ENCODE peak calls at places on chromosomes 16 and 17, in nine cellular contexts. Q is HFF-Myc, Y is keratinocyte, V is AG04450, F is transverse colon, H is A549, C is cardiac fibroblast, G is tibial nerve, J is dorsolateral prefrontal cortex. O is an unnamed sample.

GRCh38 chr16:15041260-15042011 is 14.4 kb downstream of the NTAN1 start:
- DNase-seq in Y (no peak), H (no peak), F (peak), J (peak), C (peak), V (no peak), G (peak), Q (no peak), O (peak)

GRCh38 chr16:80006175-80006895 is 405.8 kb upstream of the MAF start:
- DNase-seq in F (peak), Y (no peak), G (no peak), V (no peak), H (peak), Q (no peak), J (no peak), C (peak), O (peak)

GRCh38 chr17:2853722-2854580 is 57.7 kb downstream of the RAP1GAP2 start:
- DNase-seq in G (no peak), V (no peak), Q (no peak), Y (no peak), C (peak), F (peak), J (no peak), H (peak), O (no peak)

GRCh38 chr16:85229869-85230416 is 117.7 kb upstream of the CIBAR2 start:
- DNase-seq in H (no peak), J (no peak), C (no peak), Y (no peak), Q (no peak), V (no peak), G (no peak), F (no peak), O (no peak)

GRCh38 chr17:65797809-65798208 is 236.4 kb upstream of the AXIN2 start:
- DNase-seq in V (no peak), C (peak), Y (no peak), F (no peak), H (peak), J (no peak), G (no peak), Q (no peak), O (peak)

GRCh38 chr17:79652999-79653643 is 42.3 kb upstream of the RBFOX3 start:
- DNase-seq in Y (no peak), J (no peak), Q (no peak), G (no peak), C (no peak), H (no peak), F (no peak), V (no peak), O (no peak)

GRCh38 chr17:37079735-37080134 is 131.0 kb downstream of the AATF start:
- DNase-seq in Y (no peak), C (peak), Q (no peak), G (no peak), J (no peak), V (no peak), H (no peak), F (no peak), O (peak)

GRCh38 chr17:77349976-77350830 is 209.4 kb downstream of the SEC14L1 start:
- DNase-seq in H (no peak), G (no peak), V (no peak), F (no peak), C (peak), Y (no peak), J (no peak), Q (peak), O (peak)

GRCh38 chr17:20092973-20093626 is 83.9 kb downstream of the SPECC1 start:
- DNase-seq in Y (no peak), C (no peak), H (no peak), G (no peak), F (no peak), Q (no peak), J (no peak), V (no peak), O (peak)

GRCh38 chr16:50323335-50324011 is 45.3 kb downstream of the BRD7 start:
- DNase-seq in H (peak), F (no peak), G (peak), J (no peak), C (peak), Y (no peak), Q (peak), V (no peak), O (peak)

GRCh38 chr17:57456622-57457021 is 200.3 kb downstream of the MSI2 start:
- DNase-seq in G (no peak), C (no peak), H (no peak), F (no peak), Y (no peak), V (no peak), Q (no peak), J (no peak), O (no peak)

GRCh38 chr17:21286771-21287702 is 2.5 kb downstream of the MAP2K3 start:
- DNase-seq in H (peak), Y (no peak), F (peak), G (no peak), J (no peak), Q (no peak), V (no peak), C (no peak), O (no peak)

GRCh38 chr16:85390511-85391174 is 222.5 kb upstream of the GSE1 start:
- DNase-seq in Q (no peak), C (peak), G (peak), H (peak), Y (no peak), J (no peak), F (peak), V (peak), O (peak)

GRCh38 chr17:71548540-71549190 is 572.2 kb upstream of the SOX9 start:
- DNase-seq in G (no peak), F (no peak), Q (no peak), H (no peak), V (no peak), Y (no peak), J (no peak), C (peak), O (peak)

GRCh38 chr16:12403746-12404658 is 399.7 kb downstream of the CPPED1 start:
- DNase-seq in C (no peak), H (no peak), G (no peak), J (no peak), V (no peak), F (no peak), Q (no peak), Y (no peak), O (no peak)

GRCh38 chr17:49342575-49342936 is 19.5 kb downstream of the ZNF652 start:
- DNase-seq in F (no peak), Q (no peak), J (no peak), G (no peak), V (no peak), Y (no peak), C (no peak), H (no peak), O (no peak)

GRCh38 chr17:53626286-53626685 is 196.4 kb upstream of the KIF2B start:
- DNase-seq in Y (peak), H (peak), Q (no peak), F (no peak), G (no peak), V (no peak), J (no peak), C (peak), O (peak)

GRCh38 chr16:10171225-10171624 is 11.0 kb downstream of the GRIN2A start:
- DNase-seq in Y (no peak), Q (no peak), H (no peak), V (no peak), G (no peak), J (no peak), C (no peak), F (no peak), O (no peak)

GRCh38 chr17:11644265-11645212 is 46.3 kb downstream of the DNAH9 start:
- DNase-seq in C (peak), V (no peak), Y (peak), Q (peak), G (peak), H (peak), F (peak), J (peak), O (peak)

GRCh38 chr16:19901164-19901563 is 16.5 kb upstream of the GPRC5B start:
- DNase-seq in G (no peak), J (no peak), H (no peak), Q (no peak), C (no peak), Y (no peak), F (no peak), V (no peak), O (no peak)

GRCh38 chr17:1907818-1908698 is 78.3 kb downstream of the RPA1 start:
- DNase-seq in C (peak), J (no peak), Y (no peak), Q (no peak), H (no peak), V (no peak), G (no peak), F (no peak), O (peak)

GRCh38 chr16:51938861-51939260 is 608.1 kb downstream of the TOX3 start:
- DNase-seq in Y (no peak), Q (no peak), C (no peak), G (no peak), V (no peak), H (no peak), F (no peak), J (no peak), O (no peak)

GRCh38 chr17:55795098-55795497 is 44.2 kb downstream of the PCTP start:
- DNase-seq in C (no peak), F (no peak), H (no peak), G (no peak), Y (no peak), V (no peak), J (no peak), Q (no peak), O (no peak)

GRCh38 chr16:83744521-83744981 is 63.2 kb upstream of the HSBP1 start:
- DNase-seq in G (peak), Q (no peak), V (no peak), J (peak), C (peak), H (no peak), F (peak), Y (no peak), O (peak)

GRCh38 chr16:77584205-77584859 is 138.0 kb upstream of the NUDT7 start:
- DNase-seq in Y (no peak), F (peak), V (peak), G (peak), C (peak), H (peak), J (peak), Q (peak), O (peak)

GRCh38 chr17:82175166-82175565 is 37.5 kb downstream of the CCDC57 start:
- DNase-seq in G (no peak), H (no peak), C (no peak), Q (no peak), V (no peak), F (no peak), Y (no peak), J (no peak), O (no peak)

GRCh38 chr17:33753452-33753851 is 460.4 kb upstream of the ASIC2 start:
- DNase-seq in G (no peak), F (no peak), Q (no peak), Y (no peak), C (no peak), H (peak), J (no peak), V (no peak), O (no peak)

GRCh38 chr16:67934306-67935095 is 2.1 kb downstream of the PSMB10 start:
- DNase-seq in H (no peak), Q (no peak), F (no peak), Y (no peak), J (no peak), C (no peak), V (no peak), G (no peak), O (peak)

GRCh38 chr16:84489141-84489540 is 15.3 kb downstream of the MEAK7 start:
- DNase-seq in H (no peak), V (no peak), F (no peak), C (no peak), J (no peak), Q (no peak), Y (no peak), G (no peak), O (no peak)

GRCh38 chr16:58348986-58349385 is 43.3 kb upstream of the GINS3 start:
- DNase-seq in Y (no peak), C (no peak), J (no peak), H (no peak), V (no peak), Q (no peak), F (no peak), G (no peak), O (no peak)

GRCh38 chr16:5042574-5043171 is 8.9 kb upstream of the NAGPA start:
- DNase-seq in C (no peak), Q (no peak), V (no peak), J (no peak), F (no peak), H (no peak), G (no peak), Y (no peak), O (peak)

GRCh38 chr17:82917656-82918345 is 78.0 kb upstream of the ZNF750 start:
- DNase-seq in F (no peak), H (no peak), C (peak), G (no peak), J (no peak), Y (no peak), V (no peak), Q (no peak), O (peak)

GRCh38 chr17:41580651-41581365 is 5.9 kb downstream of the KRT14 start:
- DNase-seq in V (no peak), C (no peak), Y (peak), H (no peak), G (no peak), J (no peak), F (no peak), Q (no peak), O (no peak)

GRCh38 chr16:27181020-27181419 is 22.3 kb upstream of the KDM8 start:
- DNase-seq in F (no peak), H (no peak), Q (no peak), Y (no peak), C (no peak), V (no peak), J (no peak), G (no peak), O (no peak)

DNA sequence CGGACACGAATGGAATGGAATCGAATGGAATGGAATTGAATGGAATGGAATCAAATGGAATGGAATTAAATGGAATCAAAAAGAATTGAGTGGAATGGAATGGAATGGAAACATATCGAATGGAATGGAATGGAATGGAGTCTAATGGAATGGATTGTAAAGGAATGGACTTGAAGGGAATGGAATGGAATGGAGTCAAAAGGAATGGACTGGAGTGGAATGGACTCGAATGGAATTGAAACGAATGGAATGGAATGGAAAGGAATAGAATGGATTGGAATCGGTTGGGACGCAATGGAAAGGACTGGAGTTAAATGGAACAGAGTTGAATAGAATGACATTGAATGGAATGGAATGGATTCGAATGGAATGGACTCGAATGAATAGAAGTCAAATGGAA is 486.9 kb upstream of the WSB1 start:
- DNase-seq in H (no peak), G (no peak), J (no peak), F (no peak), Q (no peak), C (no peak), Y (no peak), V (no peak), O (no peak)
- TF ChIP-seq CTCF in H (no peak), G (no peak), J (no peak), F (no peak), Q (no peak), C (no peak), Y (no peak), V (no peak), O (no peak)

DNA sequence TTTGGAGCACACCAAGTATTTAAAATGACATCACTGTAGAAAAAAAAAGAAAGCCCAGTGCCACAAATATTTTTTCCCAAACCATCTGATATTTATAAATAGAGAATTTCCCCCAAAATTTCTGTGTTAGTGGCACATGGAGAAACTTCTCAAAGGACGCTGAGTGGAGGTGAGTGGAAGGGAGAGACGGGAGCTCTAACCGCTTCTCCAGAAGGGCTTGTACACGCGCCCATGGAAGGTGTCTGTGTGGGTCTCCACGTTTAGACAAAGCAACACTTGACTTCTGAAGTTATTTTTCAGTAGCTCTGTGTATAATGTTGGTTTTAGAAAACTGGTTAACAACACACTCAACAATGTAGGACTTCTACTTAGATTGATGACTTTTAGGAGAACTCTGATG is 1.0 kb downstream of the MYOCD start:
- DNase-seq in V (no peak), F (no peak), J (no peak), Y (no peak), G (no peak), H (no peak), Q (no peak), C (no peak), O (no peak)
- H3K4me3 ChIP-seq in V (peak), F (peak), J (no peak), Y (no peak), G (no peak), H (peak), Q (no peak), C (no peak), O (no peak)

GRCh38 chr17:67272312-67273050 is 27.5 kb upstream of the HELZ start:
- DNase-seq in F (no peak), V (no peak), Y (no peak), G (no peak), J (no peak), Q (no peak), C (no peak), H (peak), O (no peak)
- TF ChIP-seq CTCF in F (no peak), V (peak), Y (no peak), G (no peak), J (no peak), Q (peak), C (peak), H (peak), O (peak)

DNA sequence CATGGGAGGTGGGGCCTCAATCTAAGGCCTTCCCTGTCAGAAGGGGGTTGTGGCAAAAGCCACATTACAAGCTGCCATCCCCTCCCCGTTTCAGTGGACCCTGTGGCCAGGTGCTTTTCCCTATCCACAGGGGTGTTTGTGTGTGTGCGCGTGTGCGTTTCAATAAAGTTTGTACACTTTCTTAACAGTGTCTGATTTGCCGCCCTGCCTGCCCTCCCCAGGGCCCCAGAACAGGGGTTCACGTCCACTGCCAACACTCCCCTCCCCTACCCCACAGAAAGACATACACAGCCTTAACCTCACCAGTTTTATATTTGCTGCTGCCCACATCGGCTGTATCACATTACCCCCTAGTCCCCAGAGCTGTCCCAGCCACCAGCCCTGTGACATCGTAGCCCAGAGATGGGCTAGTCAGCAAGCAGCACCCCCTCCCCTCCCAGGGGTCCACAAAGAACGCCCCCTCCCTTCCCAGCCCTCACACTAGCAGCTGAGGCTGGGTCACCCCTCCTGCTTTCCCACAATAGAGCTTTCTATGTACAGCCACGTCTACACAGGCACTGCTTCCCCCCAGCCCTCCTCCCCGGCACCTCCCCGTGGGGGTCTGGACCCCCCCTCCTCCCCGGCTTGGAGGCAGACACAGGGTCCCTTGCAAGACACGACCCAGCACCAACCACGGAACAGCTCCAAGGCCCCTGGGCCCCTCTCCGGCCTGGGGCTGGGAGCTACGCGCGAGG is 8.0 kb downstream of the GRN start:
- DNase-seq in J (no peak), G (no peak), Y (no peak), F (no peak), H (no peak), Q (no peak), C (no peak), V (no peak), O (no peak)
- H3K4me3 ChIP-seq in J (peak), G (peak), Y (no peak), F (peak), H (peak), Q (no peak), C (no peak), V (no peak), O (no peak)

O was measured in choroid plexus epithelial cell.